ENCODE peak calls at places on chromosomes 4 and X, in four cellular contexts. Z is DMS53; W is activated CD8-positive, alpha-beta memory T cell treated with anti-CD3 and anti-CD28 coated beads for 4 hours; L is astrocyte of the spinal cord. P is an unnamed sample.

GRCh38 chr4:152166567-152166966 is 369.3 kb downstream of the FBXW7 start:
- DNase-seq in L (no peak), Z (no peak), W (no peak), P (no peak)

GRCh38 chrX:3639236-3639635 is 74.2 kb downstream of the PRKX start:
- DNase-seq in Z (no peak), W (no peak), L (no peak), P (no peak)

GRCh38 chr4:130192787-130193186 is 1096.8 kb downstream of the C4orf33 start:
- DNase-seq in W (no peak), L (no peak), Z (no peak), P (no peak)

GRCh38 chrX:13911581-13911980 is 94.7 kb upstream of the GPM6B start:
- DNase-seq in W (no peak), Z (no peak), L (peak), P (no peak)

GRCh38 chr4:142435599-142436235 is 410.4 kb downstream of the INPP4B start:
- DNase-seq in L (no peak), Z (peak), W (no peak), P (no peak)

GRCh38 chr4:118969359-118969758 is 80.7 kb downstream of the SYNPO2 start:
- DNase-seq in Z (peak), L (peak), W (no peak), P (no peak)

GRCh38 chr4:181753189-181753588 is 490.0 kb upstream of the TENM3 start:
- DNase-seq in L (no peak), W (no peak), Z (no peak), P (no peak)

GRCh38 chr4:83132065-83132464 is 17.5 kb upstream of the PLAC8 start:
- DNase-seq in Z (no peak), W (no peak), L (no peak), P (no peak)

GRCh38 chr4:1094336-1094690 is 19.1 kb downstream of the RNF212 start:
- DNase-seq in L (no peak), Z (no peak), W (no peak), P (no peak)

GRCh38 chr4:184553891-184554290 is 79.5 kb upstream of the IRF2 start:
- DNase-seq in L (no peak), W (no peak), Z (no peak), P (no peak)

GRCh38 chr4:26039950-26040349 is 125.9 kb downstream of the SMIM20 start:
- DNase-seq in Z (no peak), W (no peak), L (no peak), P (no peak)

GRCh38 chr4:126890383-126890782 is 742.4 kb upstream of the INTU start:
- DNase-seq in W (no peak), L (no peak), Z (no peak), P (no peak)

GRCh38 chrX:44245730-44246129 is 97.7 kb downstream of the EFHC2 start:
- DNase-seq in Z (no peak), W (no peak), L (no peak), P (peak)

GRCh38 chr4:15012017-15012788 is 9.9 kb downstream of the CPEB2 start:
- DNase-seq in Z (no peak), L (no peak), W (no peak), P (no peak)

GRCh38 chr4:24559032-24559821 is 25.1 kb downstream of the DHX15 start:
- DNase-seq in W (no peak), L (no peak), Z (no peak), P (no peak)

GRCh38 chrX:40080896-40081678 is 16.7 kb downstream of the BCOR start:
- DNase-seq in L (no peak), Z (no peak), W (no peak), P (no peak)

GRCh38 chr4:108651068-108651794 is 832 bp downstream of the OSTC start:
- DNase-seq in L (peak), Z (peak), W (no peak), P (no peak)

GRCh38 chr4:5718411-5718810 is 7.4 kb downstream of the EVC start:
- DNase-seq in Z (no peak), W (no peak), L (no peak), P (no peak)

GRCh38 chrX:13201605-13202219 is 118.1 kb downstream of the ATXN3L start:
- DNase-seq in L (no peak), W (no peak), Z (no peak), P (no peak)

GRCh38 chrX:152817082-152817744 is 13.3 kb downstream of the CETN2 start:
- DNase-seq in Z (peak), L (peak), W (no peak), P (no peak)

GRCh38 chr4:68748181-68748981 is 67.4 kb upstream of the UGT2B10 start:
- DNase-seq in L (no peak), Z (no peak), W (no peak), P (no peak)

GRCh38 chr4:80062527-80062926 is 10.5 kb downstream of the ANTXR2 start:
- DNase-seq in W (no peak), Z (no peak), L (no peak), P (no peak)

GRCh38 chrX:9627827-9628406 is 137.7 kb downstream of the GPR143 start:
- DNase-seq in W (no peak), L (no peak), Z (no peak), P (no peak)

GRCh38 chr4:52001616-52002015 is 18.5 kb downstream of the LRRC66 start:
- DNase-seq in W (no peak), Z (peak), L (no peak), P (no peak)

GRCh38 chr4:25174674-25175073 is 14.4 kb upstream of the SEPSECS start:
- DNase-seq in L (no peak), W (no peak), Z (no peak), P (no peak)

GRCh38 chr4:145879598-145879997 is 59.0 kb downstream of the ZNF827 start:
- DNase-seq in L (peak), Z (no peak), W (no peak), P (no peak)

GRCh38 chr4:186738421-186738820 is 14.8 kb upstream of the FAT1 start:
- DNase-seq in W (no peak), Z (no peak), L (no peak), P (no peak)

GRCh38 chr4:25826074-25826752 is 36.6 kb downstream of the SEL1L3 start:
- DNase-seq in W (no peak), L (no peak), Z (peak), P (no peak)

GRCh38 chr4:163331629-163332360 is 601 bp downstream of the NPY1R start:
- DNase-seq in W (no peak), L (peak), Z (peak), P (no peak)

GRCh38 chrX:5733483-5733882 is 495.2 kb downstream of the NLGN4X start:
- DNase-seq in Z (no peak), W (no peak), L (no peak), P (no peak)

GRCh38 chr4:16969696-16970135 is 71.3 kb upstream of the LDB2 start:
- DNase-seq in L (peak), W (no peak), Z (no peak), P (no peak)

GRCh38 chr4:149706942-149707341 is 108.7 kb downstream of the IQCM start:
- DNase-seq in L (peak), Z (no peak), W (no peak), P (no peak)

GRCh38 chr4:99746443-99746842 is 70.2 kb upstream of the DAPP1 start:
- DNase-seq in Z (no peak), L (no peak), W (no peak), P (no peak)

GRCh38 chrX:38260231-38260630 is 39.6 kb upstream of the SRPX start:
- DNase-seq in W (no peak), L (peak), Z (peak), P (no peak)

GRCh38 chr4:185513489-185514181 is 21.7 kb downstream of the PDLIM3 start:
- DNase-seq in Z (peak), W (no peak), L (no peak), P (no peak)

GRCh38 chr4:118865091-118865708 is 23.5 kb upstream of the SYNPO2 start:
- DNase-seq in L (peak), W (no peak), Z (peak), P (no peak)

GRCh38 chr4:144754562-144755410 is 108.8 kb downstream of the HHIP start:
- DNase-seq in L (peak), Z (peak), W (no peak), P (no peak)

P was measured in activated effector memory CD4-positive, alpha-beta T cell treated with Interleukin-2 at 50 U/mL for 16 hours.